ENCODE peak calls at places on chromosomes 11 and 22, in seven cellular contexts. Y, N, D, Z, F, J and L are unnamed samples.
A peak's percentile ranks its signal among the peaks of the same experiment; 100 is the strongest.

GRCh38 chr22:26949193-26949592 is 291.8 kb downstream of the MIAT start:
- DNase-seq in Y (peak; percentile 19), N (no peak), D (peak; percentile 12), Z (no peak), F (no peak), J (no peak), L (peak; percentile 8)

GRCh38 chr22:36056980-36057379 is 28.4 kb upstream of the RBFOX2 start:
- DNase-seq in Y (peak; percentile 56), N (no peak), D (peak; percentile 37), Z (no peak), F (no peak), J (no peak), L (no peak)

GRCh38 chr22:26450453-26451185 is 21.6 kb downstream of the ASPHD2 start:
- DNase-seq in Y (no peak), N (no peak), D (no peak), Z (no peak), F (no peak), J (no peak), L (no peak)

GRCh38 chr11:128603003-128603715 is 15.8 kb upstream of the ETS1 start:
- DNase-seq in Y (no peak), N (no peak), D (no peak), Z (no peak), F (no peak), J (no peak), L (no peak)

GRCh38 chr11:44559207-44559943 is 6.1 kb upstream of the CD82 start:
- DNase-seq in Y (no peak), N (no peak), D (no peak), Z (peak; percentile 64), F (no peak), J (no peak), L (no peak)

GRCh38 chr11:44566559-44566949 is 1.1 kb downstream of the CD82 start:
- DNase-seq in Y (no peak), N (no peak), D (no peak), Z (no peak), F (no peak), J (no peak), L (no peak)

GRCh38 chr11:82046778-82047177 is 686.9 kb downstream of the FAM181B start:
- DNase-seq in Y (peak; percentile 3), N (no peak), D (peak; percentile 46), Z (no peak), F (no peak), J (no peak), L (no peak)

GRCh38 chr11:46119053-46119351 is 2.3 kb downstream of the PHF21A start:
- DNase-seq in Y (no peak), N (no peak), D (no peak), Z (no peak), F (no peak), J (no peak), L (no peak)

GRCh38 chr22:35445933-35446332 is 46.0 kb downstream of the MCM5 start:
- DNase-seq in Y (no peak), N (no peak), D (no peak), Z (no peak), F (no peak), J (no peak), L (no peak)

GRCh38 chr22:39956932-39957664 is 3.1 kb upstream of the TMA7B start:
- DNase-seq in Y (no peak), N (no peak), D (no peak), Z (no peak), F (no peak), J (no peak), L (no peak)

GRCh38 chr11:120324932-120325810 is at the start of gene TLCD5:
- DNase-seq in Y (peak; percentile 68), N (peak; percentile 66), D (peak; percentile 61), Z (peak; percentile 62), F (no peak), J (peak; percentile 69), L (no peak)

GRCh38 chr11:18192988-18193387 is 20.4 kb downstream of the MRGPRX4 start:
- DNase-seq in Y (no peak), N (no peak), D (no peak), Z (no peak), F (no peak), J (no peak), L (peak; percentile 18)

GRCh38 chr11:93921695-93922468 is 71.5 kb upstream of the VSTM5 start:
- DNase-seq in Y (peak; percentile 72), N (no peak), D (peak; percentile 45), Z (peak; percentile 54), F (no peak), J (peak; percentile 59), L (peak; percentile 63)

GRCh38 chr11:66339163-66339675 is 3.0 kb upstream of the RIN1 start:
- DNase-seq in Y (no peak), N (peak; percentile 21), D (no peak), Z (no peak), F (no peak), J (no peak), L (peak; percentile 96)

GRCh38 chr11:117677729-117678310 is 119.2 kb downstream of the DSCAML1 start:
- DNase-seq in Y (no peak), N (no peak), D (no peak), Z (no peak), F (no peak), J (no peak), L (no peak)

GRCh38 chr22:27851974-27852713 is 50.6 kb upstream of the MN1 start:
- DNase-seq in Y (peak; percentile 58), N (no peak), D (no peak), Z (no peak), F (no peak), J (no peak), L (no peak)

GRCh38 chr11:85854212-85854556 is 999 bp upstream of the CCDC83 start:
- DNase-seq in Y (no peak), N (no peak), D (no peak), Z (no peak), F (no peak), J (no peak), L (no peak)

GRCh38 chr11:78289547-78290292 is 101.0 kb downstream of the USP35 start:
- DNase-seq in Y (no peak), N (no peak), D (no peak), Z (no peak), F (no peak), J (no peak), L (no peak)

GRCh38 chr11:693887-694562 is 997 bp downstream of the DEAF1 start:
- DNase-seq in Y (no peak), N (no peak), D (no peak), Z (peak; percentile 74), F (no peak), J (peak; percentile 69), L (no peak)

GRCh38 chr11:38274031-38274430 is 1676.0 kb upstream of the RAG2 start:
- DNase-seq in Y (no peak), N (no peak), D (peak; percentile 63), Z (no peak), F (no peak), J (no peak), L (peak; percentile 1)

GRCh38 chr11:61963282-61964057 is 4.0 kb downstream of the FTH1 start:
- DNase-seq in Y (peak; percentile 60), N (no peak), D (no peak), Z (peak; percentile 63), F (no peak), J (peak; percentile 23), L (no peak)

GRCh38 chr11:88315015-88315414 is 22.5 kb downstream of the CTSC start:
- DNase-seq in Y (no peak), N (no peak), D (no peak), Z (no peak), F (no peak), J (no peak), L (no peak)

GRCh38 chr11:17894929-17895658 is 117.8 kb downstream of the SERGEF start:
- DNase-seq in Y (peak; percentile 32), N (no peak), D (no peak), Z (no peak), F (no peak), J (no peak), L (no peak)

GRCh38 chr22:28139993-28140392 is 220.9 kb upstream of the PITPNB start:
- DNase-seq in Y (peak; percentile 93), N (no peak), D (peak; percentile 96), Z (no peak), F (no peak), J (no peak), L (peak; percentile 14)

GRCh38 chr11:126102436-126102894 is 39.8 kb upstream of the CDON start:
- DNase-seq in Y (peak; percentile 31), N (no peak), D (peak; percentile 57), Z (peak; percentile 56), F (no peak), J (peak; percentile 43), L (no peak)

GRCh38 chr11:110935018-110935640 is 222.9 kb upstream of the ARHGAP20 start:
- DNase-seq in Y (no peak), N (no peak), D (no peak), Z (no peak), F (no peak), J (no peak), L (no peak)
- H3K27ac ChIP-seq in Y (no peak overlapping the region), N (no peak overlapping the region), D (no peak overlapping the region), Z (no peak overlapping the region), F (no peak overlapping the region), J (no peak overlapping the region), L (no peak overlapping the region)

GRCh38 chr11:14520086-14520901 is at the start of gene PSMA1:
- DNase-seq in Y (peak; percentile 94), N (peak; percentile 96), D (peak; percentile 93), Z (peak; percentile 98), F (peak; percentile 92), J (peak; percentile 93), L (peak; percentile 92)
- TF ChIP-seq CTCF in Y (no peak), N (peak; percentile 27), D (no peak), Z (peak; percentile 78), F (peak; percentile 79), J (peak; percentile 22), L (no peak)

DNA sequence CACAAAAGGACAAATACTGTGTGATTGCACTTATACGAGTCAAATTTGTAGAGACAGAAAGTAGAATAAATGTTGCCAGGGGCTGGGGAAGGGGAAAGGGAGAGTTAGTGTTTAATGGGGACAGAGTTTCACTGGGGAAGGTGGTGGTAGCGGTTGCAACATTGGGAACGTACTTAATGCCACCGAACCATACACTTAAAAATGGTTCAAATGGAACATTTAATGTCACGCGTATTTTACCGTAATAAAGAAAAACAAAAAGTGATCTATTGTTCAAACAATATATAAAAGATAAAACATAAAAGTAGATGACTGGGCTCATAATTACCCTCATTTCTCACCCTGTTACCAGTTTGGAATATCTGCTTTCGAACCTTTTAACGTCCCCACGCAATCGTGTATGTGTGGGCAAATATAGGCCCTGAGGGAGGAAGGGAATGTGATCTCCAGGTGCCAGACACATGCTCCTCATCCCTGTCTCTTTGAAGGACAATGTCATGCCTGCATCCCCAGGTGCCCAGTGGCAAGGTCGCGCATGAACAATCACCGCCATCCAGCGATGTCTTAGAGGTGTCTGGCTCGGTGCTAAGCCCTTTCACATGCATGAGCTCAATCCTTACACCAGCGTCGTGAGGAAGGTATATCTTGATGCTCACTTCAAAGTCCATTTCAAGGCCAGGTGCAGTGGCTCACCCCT is 35.3 kb downstream of the LIF start:
- DNase-seq in Y (no peak), N (peak; percentile 4), D (no peak), Z (no peak), F (no peak), J (no peak), L (no peak)
- H3K27ac ChIP-seq in Y (peak overlapping the region; percentile 34), N (no peak overlapping the region), D (peak overlapping the region; percentile 100), Z (no peak overlapping the region), F (no peak overlapping the region), J (peak overlapping the region; percentile 75), L (peak overlapping the region; percentile 72)

DNA sequence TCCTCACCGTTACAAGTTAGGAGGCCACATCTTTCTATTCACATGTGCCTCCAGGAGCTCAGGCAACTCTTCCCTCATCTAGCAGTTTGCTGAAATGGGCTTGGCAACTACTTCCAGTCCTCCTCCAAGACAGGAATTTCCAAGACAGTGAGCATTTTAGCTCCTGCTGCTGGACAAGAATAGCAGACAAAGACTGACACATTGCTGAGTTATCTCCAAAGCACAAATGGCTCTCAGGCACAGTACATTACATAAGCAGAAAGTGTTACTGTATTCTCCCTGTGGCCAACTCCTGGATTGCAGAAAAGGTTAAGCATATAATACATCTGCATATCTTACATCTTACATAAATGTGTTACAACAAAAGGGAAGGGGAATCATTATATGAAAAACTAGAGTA is 83.2 kb upstream of the POU2AF2 start:
- DNase-seq in Y (peak; percentile 59), N (no peak), D (peak; percentile 32), Z (no peak), F (no peak), J (no peak), L (no peak)
- TF ChIP-seq CTCF in Y (peak; percentile 3), N (no peak), D (no peak), Z (no peak), F (no peak), J (no peak), L (no peak)